ENCODE peak calls at places on chromosomes 1 and 21, in seven cellular contexts. Q is pulmonary artery endothelial cell; P is psoas muscle; B is progenitor cell of endocrine pancreas; X is amniotic epithelial cell; Y is GM10248; E is stimulated activated naive CD8-positive, alpha-beta T cell treated with anti-CD3 and anti-CD28 coated beads, Interleukin-15, Interleukin-2, amounts not matched to agents 100 U/mL and 50 U/mL, for 24 hours. S is an unnamed sample.

GRCh38 chr1:47927165-47927564 is 70.0 kb downstream of the TRABD2B start:
- DNase-seq in P (no peak), Y (no peak), B (no peak), X (no peak), Q (no peak), E (no peak), S (no peak)

GRCh38 chr21:40905251-40905650 is 58.3 kb upstream of the DSCAM start:
- DNase-seq in P (no peak), Q (no peak), E (no peak), X (no peak), B (no peak), Y (no peak), S (no peak)

GRCh38 chr1:40017951-40018575 is 22.5 kb upstream of the CAP1 start:
- DNase-seq in X (no peak), Q (no peak), P (no peak), Y (no peak), E (no peak), B (no peak), S (no peak)

GRCh38 chr1:21550097-21550496 is 40.9 kb downstream of the ALPL start:
- DNase-seq in Q (no peak), P (no peak), Y (no peak), B (no peak), E (no peak), X (peak), S (peak)

GRCh38 chr1:49597436-49597835 is 426.3 kb downstream of the AGBL4 start:
- DNase-seq in P (no peak), E (no peak), X (no peak), Y (no peak), B (no peak), Q (no peak), S (no peak)

GRCh38 chr1:201258763-201259230 is 24.5 kb upstream of the PKP1 start:
- DNase-seq in B (no peak), Y (no peak), E (no peak), X (no peak), Q (no peak), P (no peak), S (no peak)

GRCh38 chr1:34419662-34420061 is 243.0 kb downstream of the C1orf94 start:
- DNase-seq in P (no peak), Y (no peak), E (no peak), X (no peak), Q (no peak), B (no peak), S (no peak)

GRCh38 chr1:88698140-88698539 is 14.1 kb downstream of the PKN2 start:
- DNase-seq in P (no peak), B (no peak), Q (no peak), Y (no peak), E (no peak), X (peak), S (peak)

GRCh38 chr21:44525431-44526095 is 14.4 kb downstream of the KRTAP10-1 start:
- DNase-seq in X (no peak), E (no peak), Q (no peak), P (peak), B (no peak), Y (no peak), S (no peak)